ENCODE peak calls at places on chromosomes 16 and 17, in five cellular contexts. One of them, this sample, is unnamed.

GRCh38 chr17:73710095-73710592 is 65.9 kb upstream of the SDK2 start:
- DNase-seq in left ventricle myocardium inferior: peak; percentile 55
- DNase-seq in fibroblast of the aortic adventitia: peak; percentile 31
- DNase-seq in adrenal gland: peak; percentile 77
- DNase-seq in fibroblast of villous mesenchyme: peak; percentile 36
- DNase-seq in this sample: peak; percentile 7

GRCh38 chr17:1495265-1495664 is 2.8 kb upstream of the MYO1C start:
- DNase-seq in fibroblast of the aortic adventitia: peak; percentile 24
- DNase-seq in fibroblast of villous mesenchyme: no peak
- DNase-seq in left ventricle myocardium inferior: peak; percentile 70
- DNase-seq in adrenal gland: no peak
- DNase-seq in this sample: no peak

GRCh38 chr16:49596119-49596518 is 222.5 kb downstream of the C16orf78 start:
- DNase-seq in fibroblast of the aortic adventitia: peak; percentile 62
- DNase-seq in left ventricle myocardium inferior: no peak
- DNase-seq in adrenal gland: peak; percentile 59
- DNase-seq in fibroblast of villous mesenchyme: no peak
- DNase-seq in this sample: no peak

GRCh38 chr17:63698886-63699637 is 863 bp downstream of the LIMD2 start:
- DNase-seq in adrenal gland: peak; percentile 71
- DNase-seq in left ventricle myocardium inferior: peak; percentile 58
- DNase-seq in fibroblast of villous mesenchyme: peak; percentile 28
- DNase-seq in fibroblast of the aortic adventitia: no peak
- DNase-seq in this sample: no peak

GRCh38 chr17:50163846-50164696 is 1.7 kb upstream of the SGCA start:
- DNase-seq in adrenal gland: no peak
- DNase-seq in left ventricle myocardium inferior: peak; percentile 64
- DNase-seq in fibroblast of villous mesenchyme: no peak
- DNase-seq in fibroblast of the aortic adventitia: no peak
- DNase-seq in this sample: no peak

GRCh38 chr16:88803264-88803987 is at the start of gene CDT1:
- DNase-seq in fibroblast of villous mesenchyme: peak; percentile 74
- DNase-seq in adrenal gland: peak; percentile 87
- DNase-seq in fibroblast of the aortic adventitia: peak; percentile 68
- DNase-seq in left ventricle myocardium inferior: peak; percentile 79
- DNase-seq in this sample: no peak

GRCh38 chr16:75080205-75081029 is 36.2 kb downstream of the LDHD start:
- DNase-seq in left ventricle myocardium inferior: no peak
- DNase-seq in fibroblast of the aortic adventitia: peak; percentile 46
- DNase-seq in adrenal gland: no peak
- DNase-seq in fibroblast of villous mesenchyme: peak; percentile 49
- DNase-seq in this sample: no peak

GRCh38 chr16:19559242-19559910 is 3.9 kb downstream of the VPS35L start:
- DNase-seq in fibroblast of villous mesenchyme: peak; percentile 70
- DNase-seq in adrenal gland: no peak
- DNase-seq in left ventricle myocardium inferior: no peak
- DNase-seq in fibroblast of the aortic adventitia: peak; percentile 88
- DNase-seq in this sample: no peak

GRCh38 chr17:41333836-41334235 is 16.8 kb downstream of the KRT33A start:
- DNase-seq in left ventricle myocardium inferior: no peak
- DNase-seq in adrenal gland: no peak
- DNase-seq in fibroblast of villous mesenchyme: no peak
- DNase-seq in fibroblast of the aortic adventitia: no peak
- DNase-seq in this sample: no peak

GRCh38 chr17:42387663-42388380 is 420 bp downstream of the STAT3 start:
- DNase-seq in left ventricle myocardium inferior: peak; percentile 38
- DNase-seq in adrenal gland: no peak
- DNase-seq in fibroblast of the aortic adventitia: peak; percentile 34
- DNase-seq in fibroblast of villous mesenchyme: no peak
- DNase-seq in this sample: no peak

GRCh38 chr17:7081341-7082062 is 1.5 kb upstream of the CLEC10A start:
- DNase-seq in fibroblast of the aortic adventitia: no peak
- DNase-seq in adrenal gland: no peak
- DNase-seq in fibroblast of villous mesenchyme: no peak
- DNase-seq in left ventricle myocardium inferior: no peak
- DNase-seq in this sample: no peak

GRCh38 chr17:50013079-50013478 is 18.1 kb upstream of the DLX3 start:
- DNase-seq in fibroblast of villous mesenchyme: no peak
- DNase-seq in adrenal gland: no peak
- DNase-seq in left ventricle myocardium inferior: no peak
- DNase-seq in fibroblast of the aortic adventitia: no peak
- DNase-seq in this sample: no peak

GRCh38 chr17:75589919-75590303 is 2.3 kb downstream of the MYO15B start:
- DNase-seq in left ventricle myocardium inferior: peak; percentile 32
- DNase-seq in adrenal gland: no peak
- DNase-seq in fibroblast of the aortic adventitia: no peak
- DNase-seq in fibroblast of villous mesenchyme: no peak
- DNase-seq in this sample: no peak

GRCh38 chr16:71610936-71611871 is 14.8 kb upstream of the MARVELD3 start:
- DNase-seq in adrenal gland: peak; percentile 72
- DNase-seq in fibroblast of villous mesenchyme: peak; percentile 45
- DNase-seq in left ventricle myocardium inferior: peak; percentile 46
- DNase-seq in fibroblast of the aortic adventitia: peak; percentile 46
- DNase-seq in this sample: no peak

GRCh38 chr17:57006040-57006439 is 28.1 kb downstream of the SCPEP1 start:
- DNase-seq in fibroblast of the aortic adventitia: no peak
- DNase-seq in left ventricle myocardium inferior: no peak
- DNase-seq in fibroblast of villous mesenchyme: no peak
- DNase-seq in adrenal gland: peak; percentile 66
- DNase-seq in this sample: no peak

GRCh38 chr16:72481419-72481818 is 309.5 kb upstream of the PMFBP1 start:
- DNase-seq in adrenal gland: no peak
- DNase-seq in fibroblast of villous mesenchyme: no peak
- DNase-seq in fibroblast of the aortic adventitia: peak; percentile 82
- DNase-seq in left ventricle myocardium inferior: no peak
- DNase-seq in this sample: no peak

GRCh38 chr17:29763273-29763672 is 140.6 kb upstream of the CORO6 start:
- DNase-seq in adrenal gland: no peak
- DNase-seq in fibroblast of the aortic adventitia: no peak
- DNase-seq in left ventricle myocardium inferior: no peak
- DNase-seq in fibroblast of villous mesenchyme: no peak
- DNase-seq in this sample: no peak

GRCh38 chr16:48105976-48106375 is 49.8 kb downstream of the ABCC12 start:
- DNase-seq in adrenal gland: no peak
- DNase-seq in fibroblast of the aortic adventitia: no peak
- DNase-seq in fibroblast of villous mesenchyme: no peak
- DNase-seq in left ventricle myocardium inferior: no peak
- DNase-seq in this sample: no peak

GRCh38 chr16:56041556-56042140 is 149.6 kb upstream of the GNAO1 start:
- DNase-seq in adrenal gland: peak; percentile 65
- DNase-seq in fibroblast of villous mesenchyme: no peak
- DNase-seq in fibroblast of the aortic adventitia: no peak
- DNase-seq in left ventricle myocardium inferior: no peak
- DNase-seq in this sample: no peak

GRCh38 chr16:59848314-59848713 is 1114.2 kb upstream of the GOT2 start:
- DNase-seq in fibroblast of the aortic adventitia: no peak
- DNase-seq in adrenal gland: no peak
- DNase-seq in fibroblast of villous mesenchyme: no peak
- DNase-seq in left ventricle myocardium inferior: no peak
- DNase-seq in this sample: no peak

GRCh38 chr17:79800325-79801155 is 3.7 kb upstream of the CBX8 start:
- DNase-seq in fibroblast of villous mesenchyme: peak; percentile 39
- DNase-seq in adrenal gland: no peak
- DNase-seq in left ventricle myocardium inferior: no peak
- DNase-seq in fibroblast of the aortic adventitia: peak; percentile 45
- DNase-seq in this sample: no peak

GRCh38 chr17:44010966-44011647 is 3.7 kb downstream of the TMEM101 start:
- DNase-seq in adrenal gland: no peak
- DNase-seq in fibroblast of villous mesenchyme: peak; percentile 79
- DNase-seq in left ventricle myocardium inferior: no peak
- DNase-seq in fibroblast of the aortic adventitia: peak; percentile 37
- DNase-seq in this sample: no peak

GRCh38 chr17:45200701-45201100 is 21.0 kb upstream of the FMNL1 start:
- DNase-seq in fibroblast of villous mesenchyme: peak; percentile 48
- DNase-seq in adrenal gland: no peak
- DNase-seq in fibroblast of the aortic adventitia: peak; percentile 16
- DNase-seq in left ventricle myocardium inferior: peak; percentile 55
- DNase-seq in this sample: no peak

GRCh38 chr17:41308918-41309359 is at the start of gene KRTAP16-1:
- DNase-seq in fibroblast of the aortic adventitia: no peak
- DNase-seq in fibroblast of villous mesenchyme: no peak
- DNase-seq in adrenal gland: no peak
- DNase-seq in left ventricle myocardium inferior: no peak
- DNase-seq in this sample: no peak

GRCh38 chr17:49554694-49555494 is 20.8 kb upstream of the NXPH3 start:
- DNase-seq in adrenal gland: peak; percentile 47
- DNase-seq in left ventricle myocardium inferior: no peak
- DNase-seq in fibroblast of villous mesenchyme: no peak
- DNase-seq in fibroblast of the aortic adventitia: no peak
- DNase-seq in this sample: no peak

GRCh38 chr17:40663252-40663651 is 1.7 kb downstream of the KRT222 start:
- DNase-seq in fibroblast of the aortic adventitia: no peak
- DNase-seq in fibroblast of villous mesenchyme: no peak
- DNase-seq in left ventricle myocardium inferior: no peak
- DNase-seq in adrenal gland: no peak
- DNase-seq in this sample: no peak

DNA sequence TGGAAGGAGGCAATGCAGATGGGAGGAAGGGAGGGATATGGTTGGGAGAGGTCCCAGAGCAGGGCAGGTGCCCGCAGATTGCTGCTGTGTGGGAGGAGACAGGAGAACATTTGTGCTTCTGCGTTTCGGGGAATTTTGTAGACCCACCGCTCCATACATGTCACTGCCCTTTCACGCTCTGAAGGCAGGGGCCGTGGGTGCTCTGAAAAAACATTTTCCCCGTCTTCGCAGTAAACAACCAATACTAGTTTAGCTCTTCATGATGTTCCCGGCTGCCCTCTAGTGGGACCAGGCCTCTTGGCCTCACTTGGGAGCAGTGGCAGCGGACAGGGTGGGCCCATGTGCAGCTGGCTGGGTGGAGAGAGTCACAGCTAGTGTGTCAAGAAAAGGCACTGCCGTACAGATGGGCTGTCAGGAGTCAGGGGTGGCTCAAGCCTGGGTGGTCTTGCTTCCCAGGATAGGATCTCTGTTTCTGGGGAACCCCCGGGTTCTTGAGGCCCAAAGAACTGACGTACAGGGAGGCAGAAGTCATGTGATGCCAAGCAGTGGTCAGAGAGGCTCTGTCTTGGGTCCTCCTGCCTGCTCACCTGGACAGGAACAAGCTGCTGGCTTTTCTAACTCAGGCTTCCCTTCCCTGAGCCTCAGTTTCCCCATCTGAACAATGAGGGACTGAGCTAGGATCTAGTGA is 46.5 kb upstream of the CPNE2 start:
- DNase-seq in fibroblast of the aortic adventitia: peak; percentile 63
- DNase-seq in adrenal gland: peak; percentile 81
- DNase-seq in left ventricle myocardium inferior: peak; percentile 74
- DNase-seq in fibroblast of villous mesenchyme: peak; percentile 68
- DNase-seq in this sample: no peak
- TF ChIP-seq CTCF in fibroblast of the aortic adventitia: peak; percentile 77
- TF ChIP-seq CTCF in adrenal gland: peak; percentile 22
- TF ChIP-seq CTCF in left ventricle myocardium inferior: peak; percentile 77
- TF ChIP-seq CTCF in fibroblast of villous mesenchyme: peak; percentile 81
- TF ChIP-seq CTCF in this sample: peak; percentile 71

GRCh38 chr17:35541434-35541833 is 4.0 kb upstream of the SLFN12L start:
- DNase-seq in adrenal gland: no peak
- DNase-seq in fibroblast of villous mesenchyme: no peak
- DNase-seq in left ventricle myocardium inferior: no peak
- DNase-seq in fibroblast of the aortic adventitia: peak; percentile 7
- DNase-seq in this sample: no peak
- TF ChIP-seq CTCF in adrenal gland: no peak
- TF ChIP-seq CTCF in fibroblast of villous mesenchyme: no peak
- TF ChIP-seq CTCF in left ventricle myocardium inferior: no peak
- TF ChIP-seq CTCF in fibroblast of the aortic adventitia: no peak
- TF ChIP-seq CTCF in this sample: no peak

GRCh38 chr16:67013823-67014640 is 14.9 kb upstream of the CBFB start:
- DNase-seq in fibroblast of villous mesenchyme: peak; percentile 53
- DNase-seq in left ventricle myocardium inferior: peak; percentile 87
- DNase-seq in fibroblast of the aortic adventitia: peak; percentile 68
- DNase-seq in adrenal gland: peak; percentile 80
- DNase-seq in this sample: no peak
- TF ChIP-seq CTCF in fibroblast of villous mesenchyme: peak; percentile 22
- TF ChIP-seq CTCF in left ventricle myocardium inferior: peak; percentile 53
- TF ChIP-seq CTCF in fibroblast of the aortic adventitia: peak; percentile 5
- TF ChIP-seq CTCF in adrenal gland: no peak
- TF ChIP-seq CTCF in this sample: peak; percentile 14

DNA sequence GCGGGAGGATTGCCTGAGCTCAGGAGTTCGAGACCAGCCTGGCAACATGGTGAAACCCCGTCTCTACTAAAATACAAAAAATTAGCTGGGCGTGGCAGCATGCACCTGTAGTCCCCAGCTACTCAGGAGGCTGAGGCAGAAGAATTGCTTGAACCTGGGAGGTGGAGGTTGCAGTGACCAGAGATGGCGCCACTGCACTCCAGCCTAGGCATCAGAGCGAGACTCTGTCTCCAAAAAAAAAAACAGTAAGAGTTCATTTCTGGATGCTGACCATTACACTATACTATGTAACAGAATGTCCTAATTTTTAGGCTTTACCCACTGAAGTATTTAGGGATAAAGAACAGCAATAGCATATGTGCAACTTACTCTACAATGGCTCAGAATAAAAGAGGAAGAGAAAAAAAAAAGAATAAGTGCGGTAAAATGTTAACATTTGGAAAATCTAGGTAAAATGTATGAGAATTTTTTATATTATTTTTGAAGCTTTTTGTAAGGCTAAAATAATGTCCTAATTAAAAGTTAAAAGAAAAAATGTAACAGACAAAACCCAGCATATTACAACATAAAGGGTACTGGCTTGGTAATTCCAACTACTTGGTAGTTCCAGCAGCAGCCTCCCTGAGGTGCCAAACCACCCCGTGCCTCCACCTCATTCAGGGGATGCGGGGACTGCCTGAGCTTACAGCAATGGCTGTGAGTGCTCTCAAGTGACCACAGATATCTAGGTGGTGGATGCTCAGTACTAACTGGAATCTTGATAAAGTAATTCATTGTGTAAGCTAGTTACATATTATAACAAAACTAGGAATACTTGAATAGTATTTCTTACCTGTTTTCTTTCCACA is 10.9 kb downstream of the COPS3 start:
- DNase-seq in left ventricle myocardium inferior: no peak
- DNase-seq in adrenal gland: peak; percentile 45
- DNase-seq in fibroblast of the aortic adventitia: no peak
- DNase-seq in fibroblast of villous mesenchyme: peak; percentile 4
- DNase-seq in this sample: no peak
- TF ChIP-seq CTCF in left ventricle myocardium inferior: no peak
- TF ChIP-seq CTCF in adrenal gland: peak; percentile 12
- TF ChIP-seq CTCF in fibroblast of the aortic adventitia: peak; percentile 18
- TF ChIP-seq CTCF in fibroblast of villous mesenchyme: peak; percentile 36
- TF ChIP-seq CTCF in this sample: peak; percentile 55

DNA sequence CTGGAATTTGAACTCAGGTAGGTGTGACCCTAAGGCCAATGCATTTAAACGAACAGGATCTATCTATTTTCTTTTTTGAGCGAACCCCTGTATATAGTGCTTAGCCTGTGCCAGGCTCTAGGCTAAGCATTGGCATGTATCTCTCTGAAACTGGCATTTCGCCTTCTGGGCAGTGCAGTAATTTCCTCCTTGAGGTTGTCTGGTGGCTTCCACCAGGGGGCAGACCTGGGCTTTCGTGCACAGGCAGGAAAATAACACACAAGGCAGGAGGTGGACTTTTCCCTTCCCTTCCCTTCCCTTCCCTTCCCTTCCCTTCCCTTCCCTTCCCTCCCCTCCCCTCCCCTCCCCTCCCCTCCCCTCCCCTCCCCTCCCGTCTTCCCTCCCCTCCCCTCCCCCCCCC is 34.4 kb upstream of the PRKCB start:
- DNase-seq in adrenal gland: peak; percentile 86
- DNase-seq in fibroblast of the aortic adventitia: peak; percentile 68
- DNase-seq in left ventricle myocardium inferior: peak; percentile 64
- DNase-seq in fibroblast of villous mesenchyme: peak; percentile 58
- DNase-seq in this sample: no peak
- TF ChIP-seq CTCF in adrenal gland: peak; percentile 50
- TF ChIP-seq CTCF in fibroblast of the aortic adventitia: peak; percentile 82
- TF ChIP-seq CTCF in left ventricle myocardium inferior: peak; percentile 65
- TF ChIP-seq CTCF in fibroblast of villous mesenchyme: peak; percentile 77
- TF ChIP-seq CTCF in this sample: peak; percentile 82